ENCODE peak calls at places on chromosomes 2 and 18, in five cellular contexts. W is HT-29, M is HS-5, B is H4, P is stomach. A is an unnamed sample.

GRCh38 chr2:88481937-88482336 is 29.4 kb upstream of the FOXI3 start:
- DNase-seq in W (peak), M (peak), B (peak), P (no peak), A (no peak)

GRCh38 chr2:38509322-38509946 is 93.3 kb downstream of the HNRNPLL start:
- DNase-seq in W (peak), M (peak), B (peak), P (no peak), A (peak)

GRCh38 chr2:131040661-131041401 is 52.4 kb downstream of the FAM168B start:
- DNase-seq in W (no peak), M (no peak), B (no peak), P (no peak), A (no peak)

GRCh38 chr2:10303634-10304378 is 1.1 kb downstream of the HPCAL1 start:
- DNase-seq in W (peak), M (no peak), B (no peak), P (peak), A (peak)

GRCh38 chr2:102022884-102023539 is 31.3 kb downstream of the IL1R2 start:
- DNase-seq in W (no peak), M (no peak), B (no peak), P (no peak), A (no peak)

GRCh38 chr18:23902396-23902795 is 112.2 kb upstream of the TTC39C start:
- DNase-seq in W (no peak), M (no peak), B (no peak), P (no peak), A (no peak)

GRCh38 chr2:26770986-26771586 is 7.0 kb downstream of the SLC35F6 start:
- DNase-seq in W (peak), M (no peak), B (no peak), P (peak), A (peak)

GRCh38 chr2:45652090-45653050 is 895 bp downstream of the PRKCE start:
- DNase-seq in W (peak), M (no peak), B (no peak), P (peak), A (no peak)

GRCh38 chr2:135043345-135043744 is 3.9 kb downstream of the MAP3K19 start:
- DNase-seq in W (no peak), M (no peak), B (no peak), P (no peak), A (no peak)

GRCh38 chr2:117470311-117471095 is 344.0 kb upstream of the DDX18 start:
- DNase-seq in W (peak), M (no peak), B (peak), P (peak), A (peak)

GRCh38 chr2:127612111-127612822 is 33.7 kb upstream of the GPR17 start:
- DNase-seq in W (no peak), M (no peak), B (no peak), P (peak), A (no peak)

GRCh38 chr2:151246152-151246551 is 15.5 kb downstream of the RBM43 start:
- DNase-seq in W (no peak), M (no peak), B (no peak), P (no peak), A (no peak)

GRCh38 chr2:69554981-69555380 is 88.6 kb downstream of the AAK1 start:
- DNase-seq in W (no peak), M (no peak), B (no peak), P (no peak), A (no peak)

GRCh38 chr2:106264203-106264602 is 70.1 kb upstream of the UXS1 start:
- DNase-seq in W (no peak), M (no peak), B (no peak), P (no peak), A (no peak)

GRCh38 chr2:109372614-109373013 is 241.2 kb downstream of the SEPTIN10 start:
- DNase-seq in W (no peak), M (no peak), B (no peak), P (peak), A (no peak)

GRCh38 chr2:69087912-69088240 is 74.9 kb downstream of the ANTXR1 start:
- DNase-seq in W (no peak), M (no peak), B (no peak), P (no peak), A (no peak)

GRCh38 chr18:79070486-79070885 is 1.3 kb downstream of the ATP9B start:
- DNase-seq in W (no peak), M (no peak), B (no peak), P (no peak), A (no peak)

GRCh38 chr18:673317-673716 is 15.9 kb downstream of the TYMS start:
- DNase-seq in W (no peak), M (no peak), B (no peak), P (no peak), A (no peak)

GRCh38 chr2:6832995-6833604 is 32.6 kb downstream of the CMPK2 start:
- DNase-seq in W (no peak), M (no peak), B (no peak), P (no peak), A (peak)

GRCh38 chr2:75481041-75481836 is 79.5 kb downstream of the EVA1A start:
- DNase-seq in W (peak), M (no peak), B (peak), P (no peak), A (no peak)

GRCh38 chr2:127185093-127185492 is 35.0 kb downstream of the CYP27C1 start:
- DNase-seq in W (peak), M (no peak), B (no peak), P (peak), A (no peak)

GRCh38 chr2:32553829-32554432 is 73.9 kb upstream of the TTC27 start:
- DNase-seq in W (peak), M (peak), B (peak), P (no peak), A (peak)

GRCh38 chr2:202149953-202150352 is 76.9 kb downstream of the KIAA2012 start:
- DNase-seq in W (no peak), M (no peak), B (no peak), P (no peak), A (no peak)

GRCh38 chr2:29025711-29026110 is 44.6 kb downstream of the TOGARAM2 start:
- DNase-seq in W (no peak), M (no peak), B (no peak), P (no peak), A (no peak)

GRCh38 chr18:62839874-62840713 is 124.8 kb downstream of the PHLPP1 start:
- DNase-seq in W (no peak), M (no peak), B (no peak), P (no peak), A (no peak)

GRCh38 chr2:96247896-96248295 is 17.9 kb downstream of the TMEM127 start:
- DNase-seq in W (no peak), M (no peak), B (no peak), P (no peak), A (no peak)

GRCh38 chr2:161796192-161796591 is 172.0 kb downstream of the SLC4A10 start:
- DNase-seq in W (peak), M (peak), B (no peak), P (no peak), A (no peak)

GRCh38 chr2:160205511-160205910 is 5.4 kb upstream of the ITGB6 start:
- DNase-seq in W (peak), M (peak), B (peak), P (peak), A (peak)